ENCODE peak calls at places on chromosomes 13 and 19, in six cellular contexts. M is cardiac septum; C is activated CD8-positive, alpha-beta T cell treated with anti-CD3 and anti-CD28 coated beads, Interleukin-2, amount 10 ng/mL, durations not matched to agents 7 days and 5 days; N is left ventricle myocardium superior; G is chondrocyte; V is lower lobe of right lung. E is an unnamed sample.
A peak's percentile ranks its signal among the peaks of the same experiment; 100 is the strongest.

GRCh38 chr13:90553167-90553566 is 794.3 kb upstream of the MIR17HG start:
- DNase-seq in M (no peak), C (no peak), N (no peak), G (no peak), V (no peak), E (no peak)

GRCh38 chr13:111917901-111918300 is 149.0 kb upstream of the SOX1 start:
- DNase-seq in M (no peak), C (no peak), N (no peak), G (no peak), V (no peak), E (no peak)

GRCh38 chr13:100454876-100455275 is 133.7 kb downstream of the GGACT start:
- DNase-seq in M (no peak), C (no peak), N (no peak), G (no peak), V (no peak), E (no peak)

GRCh38 chr19:5803441-5803751 is 1.5 kb upstream of the NRTN start:
- DNase-seq in M (no peak), C (no peak), N (no peak), G (no peak), V (no peak), E (no peak)

GRCh38 chr19:51240866-51241265 is 10.0 kb upstream of the SIGLECL1 start:
- DNase-seq in M (no peak), C (no peak), N (no peak), G (no peak), V (no peak), E (no peak)

GRCh38 chr13:78601124-78601885 is 2.0 kb downstream of the POU4F1 start:
- DNase-seq in M (no peak), C (no peak), N (no peak), G (peak; percentile 70), V (no peak), E (no peak)

GRCh38 chr13:74871671-74872070 is 610.3 kb downstream of the TBC1D4 start:
- DNase-seq in M (no peak), C (no peak), N (no peak), G (no peak), V (no peak), E (no peak)

GRCh38 chr19:3034845-3035541 is 5.9 kb upstream of the TLE2 start:
- DNase-seq in M (no peak), C (peak; percentile 68), N (no peak), G (no peak), V (peak; percentile 60), E (peak; percentile 58)

GRCh38 chr19:29687897-29688728 is 22.9 kb downstream of the PLEKHF1 start:
- DNase-seq in M (no peak), C (no peak), N (no peak), G (no peak), V (no peak), E (no peak)

GRCh38 chr13:48078251-48078656 is 16.6 kb downstream of the MED4 start:
- DNase-seq in M (no peak), C (peak; percentile 67), N (no peak), G (no peak), V (no peak), E (no peak)

GRCh38 chr13:82176761-82177160 is 1705.5 kb downstream of the SLITRK1 start:
- DNase-seq in M (no peak), C (no peak), N (no peak), G (no peak), V (no peak), E (no peak)

GRCh38 chr19:47601180-47601904 is 7.6 kb upstream of the BICRA start:
- DNase-seq in M (no peak), C (no peak), N (no peak), G (no peak), V (no peak), E (no peak)

GRCh38 chr13:97211357-97211756 is 10.8 kb upstream of the MBNL2 start:
- DNase-seq in M (no peak), C (no peak), N (no peak), G (no peak), V (no peak), E (no peak)

GRCh38 chr19:41595258-41595889 is 19.4 kb downstream of the CEACAM21 start:
- DNase-seq in M (peak; percentile 77), C (peak; percentile 82), N (no peak), G (no peak), V (no peak), E (no peak)

GRCh38 chr19:17555929-17556813 is 722 bp downstream of the COLGALT1 start:
- DNase-seq in M (peak; percentile 81), C (peak; percentile 44), N (peak; percentile 80), G (peak; percentile 94), V (peak; percentile 88), E (peak; percentile 85)

GRCh38 chr13:28983661-28984060 is 163.5 kb downstream of the MTUS2 start:
- DNase-seq in M (no peak), C (no peak), N (no peak), G (no peak), V (no peak), E (no peak)

GRCh38 chr19:18469245-18470107 is 31.5 kb upstream of the ISYNA1 start:
- DNase-seq in M (peak; percentile 85), C (peak; percentile 69), N (peak; percentile 84), G (no peak), V (peak; percentile 77), E (peak; percentile 82)

GRCh38 chr19:47380559-47380958 is 31.4 kb downstream of the DHX34 start:
- DNase-seq in M (no peak), C (no peak), N (no peak), G (no peak), V (no peak), E (no peak)

GRCh38 chr13:50636007-50636704 is 207.3 kb downstream of the DLEU7 start:
- DNase-seq in M (no peak), C (no peak), N (no peak), G (no peak), V (no peak), E (no peak)

GRCh38 chr13:55347528-55347927 is 1793.2 kb upstream of the PRR20A start:
- DNase-seq in M (no peak), C (no peak), N (no peak), G (no peak), V (no peak), E (no peak)

GRCh38 chr13:75864718-75865117 is 228.6 kb downstream of the LMO7 start:
- DNase-seq in M (no peak), C (no peak), N (no peak), G (no peak), V (no peak), E (no peak)

GRCh38 chr13:109336730-109337129 is 449.7 kb downstream of the IRS2 start:
- DNase-seq in M (no peak), C (no peak), N (no peak), G (no peak), V (no peak), E (no peak)

GRCh38 chr13:75391432-75392100 is 90.4 kb downstream of the TBC1D4 start:
- DNase-seq in M (no peak), C (no peak), N (no peak), G (no peak), V (no peak), E (no peak)

GRCh38 chr13:78867655-78868054 is 208.7 kb upstream of the OBI1 start:
- DNase-seq in M (no peak), C (no peak), N (no peak), G (no peak), V (no peak), E (no peak)

GRCh38 chr13:113497217-113497616 is 6.7 kb upstream of the DCUN1D2 start:
- DNase-seq in M (no peak), C (peak; percentile 3), N (peak; percentile 18), G (no peak), V (no peak), E (no peak)

GRCh38 chr13:54733639-54734038 is 1705.0 kb downstream of the OLFM4 start:
- DNase-seq in M (no peak), C (no peak), N (no peak), G (no peak), V (no peak), E (no peak)

GRCh38 chr13:41383400-41383799 is 72.3 kb downstream of the NAA16 start:
- DNase-seq in M (no peak), C (no peak), N (no peak), G (no peak), V (no peak), E (no peak)

GRCh38 chr13:62643007-62643483 is 1227.4 kb upstream of the PCDH20 start:
- DNase-seq in M (no peak), C (no peak), N (no peak), G (no peak), V (no peak), E (no peak)

GRCh38 chr19:21483589-21484170 is 21.7 kb upstream of the ZNF429 start:
- DNase-seq in M (no peak), C (peak; percentile 64), N (peak; percentile 82), G (peak; percentile 79), V (peak; percentile 76), E (peak; percentile 82)

GRCh38 chr19:18741124-18741493 is 50.0 kb downstream of the COMP start:
- DNase-seq in M (no peak), C (no peak), N (no peak), G (no peak), V (no peak), E (no peak)

GRCh38 chr13:68323106-68323505 is 1093.0 kb upstream of the PCDH9 start:
- DNase-seq in M (no peak), C (no peak), N (no peak), G (no peak), V (no peak), E (no peak)

GRCh38 chr19:55115446-55116065 is 1.9 kb downstream of the PPP1R12C start:
- DNase-seq in M (no peak), C (no peak), N (no peak), G (no peak), V (no peak), E (no peak)

GRCh38 chr19:50835785-50836542 is 2.6 kb upstream of the KLK15 start:
- DNase-seq in M (peak; percentile 79), C (peak; percentile 78), N (peak; percentile 80), G (peak; percentile 84), V (peak; percentile 79), E (peak; percentile 75)

GRCh38 chr13:60986301-60986700 is 429.3 kb downstream of the PCDH20 start:
- DNase-seq in M (no peak), C (no peak), N (no peak), G (no peak), V (no peak), E (no peak)

GRCh38 chr13:67351915-67352314 is 121.8 kb upstream of the PCDH9 start:
- DNase-seq in M (no peak), C (no peak), N (no peak), G (no peak), V (no peak), E (no peak)

GRCh38 chr19:48341006-48341405 is 15.7 kb downstream of the EMP3 start:
- DNase-seq in M (no peak), C (no peak), N (no peak), G (no peak), V (no peak), E (no peak)

GRCh38 chr19:33622809-33623511 is 1.2 kb downstream of the CHST8 start:
- DNase-seq in M (no peak), C (no peak), N (no peak), G (peak; percentile 59), V (no peak), E (no peak)

GRCh38 chr13:113616281-113616906 is 31.8 kb downstream of the TFDP1 start:
- DNase-seq in M (no peak), C (no peak), N (peak; percentile 21), G (peak; percentile 47), V (no peak), E (peak; percentile 31)

E was measured in Right ventricle myocardium superior.